ENCODE peak calls at places on chromosome 1, in five cellular contexts. E is ascending aorta; G is central memory CD4-positive, alpha-beta T cell; C is GM12865; B is transverse colon. W is an unnamed sample.

GRCh38 chr1:14561014-14561693 is 37.3 kb upstream of the KAZN start:
- DNase-seq in B (no peak), E (no peak), G (no peak), C (no peak), W (no peak)

GRCh38 chr1:16905112-16905855 is 9.5 kb downstream of the RNU1-2 start:
- DNase-seq in G (peak), E (peak), B (peak), C (peak), W (no peak)

GRCh38 chr1:186139706-186140105 is 235.3 kb downstream of the TPR start:
- DNase-seq in B (no peak), C (no peak), G (no peak), E (no peak), W (no peak)

GRCh38 chr1:31166462-31166861 is 73.2 kb downstream of the NKAIN1 start:
- DNase-seq in E (no peak), C (no peak), B (no peak), G (no peak), W (no peak)

GRCh38 chr1:19156676-19157075 is 53.4 kb downstream of the UBR4 start:
- DNase-seq in B (peak), E (no peak), G (no peak), C (no peak), W (no peak)

GRCh38 chr1:210440081-210440480 is 111.4 kb downstream of the HHAT start:
- DNase-seq in G (no peak), C (no peak), B (no peak), E (no peak), W (no peak)

GRCh38 chr1:20216574-20216973 is 30.3 kb upstream of the PLA2G2C start:
- DNase-seq in G (no peak), B (peak), C (peak), E (no peak), W (no peak)

GRCh38 chr1:17895986-17896385 is 140.9 kb downstream of the ACTL8 start:
- DNase-seq in B (no peak), E (no peak), G (no peak), C (no peak), W (no peak)

GRCh38 chr1:8543965-8544364 is 226.1 kb downstream of the SLC45A1 start:
- DNase-seq in G (no peak), E (no peak), B (no peak), C (no peak), W (no peak)

W was measured in thoracic aorta.